ENCODE peak calls at places on chromosomes 1 and 21, in seven cellular contexts. Z is esophagus squamous epithelium, K is heart left ventricle, Y is sigmoid colon, A is lung, I is psoas muscle, R is upper lobe of right lung. U is an unnamed sample.

GRCh38 chr1:160451119-160451858 is 50.9 kb downstream of the VANGL2 start:
- DNase-seq in Z (no peak), K (no peak), Y (no peak), A (no peak), I (no peak), R (no peak), U (no peak)

GRCh38 chr1:43706598-43707190 is 642 bp upstream of the ST3GAL3 start:
- DNase-seq in Z (no peak), K (no peak), Y (no peak), A (no peak), I (no peak), R (no peak), U (peak)

GRCh38 chr1:218030846-218031245 is 254.2 kb upstream of the RRP15 start:
- DNase-seq in Z (no peak), K (no peak), Y (no peak), A (no peak), I (no peak), R (no peak), U (no peak)

GRCh38 chr1:15902882-15903281 is 55.4 kb downstream of the SPEN start:
- DNase-seq in Z (no peak), K (no peak), Y (no peak), A (no peak), I (no peak), R (no peak), U (peak)

GRCh38 chr1:115545791-115546733 is 95.7 kb upstream of the VANGL1 start:
- DNase-seq in Z (no peak), K (peak), Y (no peak), A (no peak), I (peak), R (no peak), U (peak)

GRCh38 chr1:201693887-201694614 is 134.9 kb upstream of the IPO9 start:
- DNase-seq in Z (no peak), K (no peak), Y (no peak), A (no peak), I (no peak), R (no peak), U (no peak)

GRCh38 chr1:234616644-234617043 is 6.7 kb upstream of the IRF2BP2 start:
- DNase-seq in Z (no peak), K (no peak), Y (no peak), A (no peak), I (no peak), R (no peak), U (peak)

GRCh38 chr1:66532214-66532613 is 1.7 kb upstream of the SGIP1 start:
- DNase-seq in Z (no peak), K (no peak), Y (no peak), A (no peak), I (no peak), R (no peak), U (no peak)

GRCh38 chr1:183512450-183512849 is 40.2 kb downstream of the SMG7 start:
- DNase-seq in Z (no peak), K (no peak), Y (no peak), A (no peak), I (no peak), R (no peak), U (no peak)

GRCh38 chr21:35273331-35273730 is 224.2 kb upstream of the RUNX1 start:
- DNase-seq in Z (no peak), K (no peak), Y (no peak), A (no peak), I (no peak), R (no peak), U (no peak)

GRCh38 chr1:93288558-93288957 is 57.1 kb upstream of the DR1 start:
- DNase-seq in Z (no peak), K (no peak), Y (no peak), A (peak), I (no peak), R (no peak), U (no peak)

GRCh38 chr1:119003413-119004128 is 15.4 kb upstream of the TBX15 start:
- DNase-seq in Z (no peak), K (no peak), Y (no peak), A (no peak), I (no peak), R (no peak), U (no peak)
- TF ChIP-seq CTCF in Z (no peak), K (no peak), Y (no peak), A (no peak), I (no peak), R (no peak), U (no peak)

GRCh38 chr1:52920791-52921291 is 699 bp downstream of the ECHDC2 start:
- DNase-seq in Z (no peak), K (peak), Y (peak), A (no peak), I (peak), R (peak), U (peak)
- H3K4me3 ChIP-seq in Z (peak), K (peak), Y (peak), A (peak), I (peak), R (peak), U (peak)

GRCh38 chr21:17513214-17514123 is 626 bp downstream of the CXADR start:
- DNase-seq in Z (no peak), K (peak), Y (no peak), A (peak), I (no peak), R (peak), U (no peak)
- TF ChIP-seq CTCF in Z (no peak), K (no peak), Y (no peak), A (no peak), I (no peak), R (no peak), U (no peak)

DNA sequence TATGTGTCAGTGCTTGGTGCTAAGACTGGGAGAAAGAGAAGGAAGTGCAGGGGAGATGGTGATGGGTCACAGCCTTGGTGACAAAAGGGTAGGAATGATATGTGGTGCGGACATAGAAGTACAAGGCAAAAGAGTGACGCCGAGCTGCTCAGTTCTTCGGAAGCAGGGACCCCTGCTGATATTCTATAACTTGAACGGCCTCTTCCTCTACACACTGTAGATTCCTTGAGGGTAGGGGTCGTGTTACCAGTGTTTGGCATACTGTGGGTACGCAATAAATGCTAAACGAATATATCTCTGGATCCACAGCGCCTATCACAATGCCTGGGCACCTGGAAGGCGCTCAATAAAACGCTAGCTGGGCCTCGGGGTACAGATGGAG is 488 bp downstream of the DBT start:
- DNase-seq in Z (no peak), K (no peak), Y (no peak), A (no peak), I (no peak), R (no peak), U (no peak)
- H3K4me3 ChIP-seq in Z (peak), K (peak), Y (peak), A (peak), I (peak), R (peak), U (peak)

DNA sequence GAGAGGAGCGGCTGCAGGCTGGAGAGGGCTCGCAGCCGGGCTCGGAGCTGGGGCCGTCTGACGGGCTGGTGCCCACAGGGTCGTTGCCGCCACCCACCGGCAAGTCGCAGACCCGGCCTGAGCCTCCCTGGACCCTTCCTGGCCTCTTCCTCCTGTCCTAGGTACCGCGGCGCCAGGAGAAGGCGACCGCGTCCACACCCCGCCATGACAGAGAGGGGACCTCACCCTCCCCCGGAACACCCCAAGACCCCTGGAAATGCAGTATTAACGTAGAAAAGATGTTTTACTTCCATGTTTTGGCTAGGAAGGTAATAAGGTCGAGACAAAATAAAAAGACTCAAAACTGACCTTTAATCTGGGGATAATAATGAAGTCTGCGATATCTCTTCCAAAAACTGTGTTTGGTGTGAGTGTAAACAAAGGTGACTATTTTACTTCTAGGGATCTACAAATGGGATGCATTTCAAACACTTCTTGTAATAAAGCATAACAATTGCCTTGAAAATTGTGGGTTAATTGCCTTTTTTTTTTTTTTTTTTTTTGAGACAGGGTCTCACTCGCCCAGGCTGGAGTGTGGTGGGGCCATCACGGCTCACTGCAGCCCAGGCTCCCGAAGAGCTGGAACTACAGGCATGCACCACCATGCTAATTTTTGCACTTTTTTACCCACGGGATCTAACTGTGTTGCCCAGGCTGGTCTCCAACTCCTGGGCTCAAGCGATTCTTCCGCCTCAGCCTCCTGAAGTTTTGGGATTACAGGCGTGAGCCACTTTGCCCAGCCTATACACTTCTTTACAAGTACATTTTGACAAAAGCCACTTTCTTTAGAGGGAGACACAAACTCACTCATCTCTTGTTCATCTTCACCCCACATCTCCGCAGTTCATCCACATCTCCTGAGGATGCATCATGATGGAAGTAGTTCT is 838 bp upstream of the RSRP1 start:
- DNase-seq in Z (no peak), K (no peak), Y (no peak), A (no peak), I (no peak), R (no peak), U (no peak)
- TF ChIP-seq CTCF in Z (no peak), K (no peak), Y (no peak), A (no peak), I (no peak), R (peak), U (peak)

GRCh38 chr1:149917590-149918144 is at the start of gene SV2A:
- DNase-seq in Z (no peak), K (no peak), Y (peak), A (no peak), I (peak), R (no peak), U (peak)

GRCh38 chr1:149915429-149916192 is 2.0 kb downstream of the SV2A start:
- DNase-seq in Z (no peak), K (no peak), Y (no peak), A (no peak), I (no peak), R (no peak), U (no peak)

GRCh38 chr1:149914545-149914944 is 3.1 kb downstream of the SV2A start:
- DNase-seq in Z (no peak), K (no peak), Y (no peak), A (no peak), I (no peak), R (no peak), U (no peak)

GRCh38 chr1:149916193-149916926 is 1.3 kb downstream of the SV2A start:
- DNase-seq in Z (no peak), K (no peak), Y (no peak), A (no peak), I (no peak), R (no peak), U (no peak)

GRCh38 chr1:149916927-149917310 is 725 bp downstream of the SV2A start:
- DNase-seq in Z (no peak), K (no peak), Y (no peak), A (no peak), I (no peak), R (no peak), U (no peak)
- H3K4me3 ChIP-seq in Z (peak), K (peak), Y (peak), A (no peak), I (peak), R (peak), U (peak)